ENCODE peak calls at places on chromosomes 6 and 20, in nine cellular contexts. O is uterus; W is aorta; G is heart right ventricle; S is cardiac muscle cell; D is PC-3; Z is psoas muscle; K is kidney; I is naive thymus-derived CD4-positive, alpha-beta T cell. Y is an unnamed sample.

GRCh38 chr6:148624025-148624424 is 122.8 kb upstream of the UST start:
- DNase-seq in D (no peak), G (no peak), Z (no peak), S (no peak), I (no peak), K (no peak), O (no peak), W (no peak), Y (no peak)

GRCh38 chr6:31842056-31842455 is 14.5 kb downstream of the HSPA1B start:
- DNase-seq in K (peak; percentile 10), W (no peak), G (no peak), Z (no peak), S (no peak), I (no peak), D (no peak), O (no peak), Y (no peak)

GRCh38 chr6:155388546-155388945 is 67.1 kb downstream of the NOX3 start:
- DNase-seq in G (no peak), D (no peak), Z (no peak), O (no peak), W (no peak), K (no peak), S (no peak), I (no peak), Y (no peak)

GRCh38 chr6:142537612-142538478 is 236.0 kb downstream of the ADGRG6 start:
- DNase-seq in K (no peak), O (no peak), W (no peak), D (peak; percentile 52), S (peak; percentile 52), G (no peak), Z (no peak), I (no peak), Y (no peak)

GRCh38 chr6:106377061-106377540 is 16.6 kb downstream of the CRYBG1 start:
- DNase-seq in Z (no peak), O (no peak), D (peak; percentile 75), I (no peak), K (no peak), G (no peak), W (no peak), S (no peak), Y (no peak)

GRCh38 chr6:111122458-111123286 is 35.4 kb downstream of the SLC16A10 start:
- DNase-seq in K (no peak), D (no peak), O (no peak), S (no peak), G (no peak), I (no peak), W (no peak), Z (no peak), Y (no peak)

GRCh38 chr20:25039697-25040437 is 18.1 kb downstream of the ACSS1 start:
- DNase-seq in S (peak; percentile 96), W (peak; percentile 86), Z (peak; percentile 97), G (peak; percentile 83), I (no peak), K (peak; percentile 85), D (peak; percentile 79), O (peak; percentile 92), Y (peak; percentile 85)

GRCh38 chr6:11607381-11607780 is 69.8 kb downstream of the TMEM170B start:
- DNase-seq in I (no peak), S (peak; percentile 62), G (no peak), D (no peak), Z (no peak), W (peak; percentile 56), K (no peak), O (no peak), Y (no peak)

GRCh38 chr6:38160831-38161230 is 341.3 kb downstream of the ZFAND3 start:
- DNase-seq in D (no peak), Z (peak; percentile 47), K (no peak), G (no peak), I (no peak), S (no peak), W (no peak), O (no peak), Y (no peak)

GRCh38 chr20:24798930-24799705 is 150.0 kb upstream of the CST7 start:
- DNase-seq in I (no peak), K (no peak), O (no peak), Z (peak; percentile 15), S (no peak), W (no peak), G (no peak), D (no peak), Y (peak; percentile 9)

GRCh38 chr20:25040438-25040831 is 17.5 kb downstream of the ACSS1 start:
- DNase-seq in I (no peak), G (no peak), O (peak; percentile 79), Z (no peak), S (peak; percentile 94), K (no peak), W (peak; percentile 68), D (peak; percentile 45), Y (peak; percentile 69)

GRCh38 chr6:47105469-47106188 is 63.5 kb upstream of the ADGRF1 start:
- DNase-seq in O (no peak), D (no peak), G (no peak), W (no peak), S (no peak), I (no peak), K (no peak), Z (no peak), Y (no peak)

GRCh38 chr6:40563111-40563510 is 24.1 kb downstream of the LRFN2 start:
- DNase-seq in Z (no peak), W (no peak), G (no peak), I (no peak), O (no peak), K (no peak), D (no peak), S (no peak), Y (no peak)

GRCh38 chr20:30985386-30985785 is 272.1 kb upstream of the DEFB115 start:
- DNase-seq in K (peak; percentile 42), O (no peak), Z (peak; percentile 15), G (no peak), W (no peak), S (no peak), I (no peak), D (no peak), Y (peak; percentile 12)

GRCh38 chr6:146543211-146543939 is at the start of gene RAB32:
- DNase-seq in O (peak; percentile 90), Z (peak; percentile 95), D (peak; percentile 88), G (peak; percentile 94), I (no peak), S (peak; percentile 98), W (peak; percentile 98), K (peak; percentile 98), Y (peak; percentile 98)

DNA sequence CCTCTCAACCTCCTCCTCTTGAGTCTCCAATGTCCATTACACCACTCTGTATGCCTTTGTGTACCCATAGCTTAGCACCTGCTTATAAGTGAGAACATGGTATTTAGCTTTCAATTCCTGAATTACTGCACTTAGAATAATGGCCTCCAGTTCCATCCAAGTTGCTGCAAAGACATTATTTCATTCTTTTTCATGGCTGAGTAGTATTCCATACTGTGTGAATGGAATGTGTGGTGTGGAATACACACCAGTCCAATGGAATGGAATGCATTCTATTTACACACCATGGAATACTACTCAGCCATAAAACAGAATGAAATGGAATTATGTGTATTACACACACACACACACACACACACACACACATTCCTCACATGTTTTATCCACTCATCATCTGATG is 116.1 kb downstream of the BACH2 start:
- DNase-seq in W (no peak), D (no peak), I (no peak), K (no peak), O (no peak), Z (no peak), S (no peak), G (no peak), Y (no peak)
- H3K4me1 ChIP-seq in W (peaks cover 11% of the 10 kb centered on the region), D (no peaks in the 10 kb centered on the region), I (no peaks in the 10 kb centered on the region), K (peaks cover 13% of the 10 kb centered on the region), O (no peaks in the 10 kb centered on the region), Z (peaks cover 49% of the 10 kb centered on the region), S (peaks cover 51% of the 10 kb centered on the region), G (no peaks in the 10 kb centered on the region), Y (peaks cover 47% of the 10 kb centered on the region)

DNA sequence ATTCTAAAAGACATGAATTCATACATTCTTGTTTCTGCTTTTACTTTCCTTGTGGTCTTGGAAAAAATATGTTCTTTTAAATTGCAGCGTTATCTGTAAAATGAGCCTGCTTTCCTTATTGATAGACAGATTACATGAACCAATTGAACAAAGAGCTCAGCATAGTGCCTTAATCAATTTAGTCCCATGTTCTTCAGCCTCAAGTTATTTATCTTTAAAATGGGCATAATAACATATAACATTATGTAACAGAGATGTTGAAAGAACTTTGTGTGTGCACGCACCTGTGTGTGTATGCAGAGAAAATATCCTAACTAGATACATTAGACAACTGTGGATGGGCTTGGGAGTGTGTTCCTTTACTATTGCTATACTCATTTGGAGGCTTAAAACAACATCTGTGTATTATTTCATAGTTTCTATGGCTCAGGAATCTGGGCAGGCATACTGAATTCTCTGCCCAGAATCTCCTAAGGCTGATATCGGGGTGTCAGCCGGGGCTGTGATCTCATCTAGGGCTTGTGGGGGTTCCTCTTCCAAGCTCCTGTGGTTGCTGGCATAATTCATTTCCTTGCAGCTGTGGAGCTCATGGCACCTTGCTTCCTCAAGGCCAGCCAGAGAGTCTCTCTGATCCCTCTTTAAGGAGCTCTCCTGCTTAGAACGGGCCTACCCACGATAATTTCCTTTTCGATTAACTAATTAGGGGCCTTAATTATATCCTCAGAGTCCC is 194.1 kb downstream of the ARID1B start:
- DNase-seq in Z (no peak), O (no peak), G (no peak), S (peak; percentile 46), I (no peak), W (no peak), D (no peak), K (no peak), Y (no peak)
- H3K4me1 ChIP-seq in Z (peaks cover 71% of the 10 kb centered on the region), O (no peaks in the 10 kb centered on the region), G (no peaks in the 10 kb centered on the region), S (peaks cover 14% of the 10 kb centered on the region), I (no peaks in the 10 kb centered on the region), W (peaks cover 5% of the 10 kb centered on the region), D (no peaks in the 10 kb centered on the region), K (peaks cover 11% of the 10 kb centered on the region), Y (peaks cover 40% of the 10 kb centered on the region)

GRCh38 chr6:61835214-61835613 is 450.8 kb downstream of the KHDRBS2 start:
- DNase-seq in O (no peak), G (no peak), K (no peak), I (no peak), S (no peak), D (no peak), Z (no peak), W (no peak), Y (no peak)
- H3K4me1 ChIP-seq in O (no peaks in the 10 kb centered on the region), G (no peaks in the 10 kb centered on the region), K (no peaks in the 10 kb centered on the region), I (no peaks in the 10 kb centered on the region), S (no peaks in the 10 kb centered on the region), D (no peaks in the 10 kb centered on the region), Z (no peaks in the 10 kb centered on the region), W (no peaks in the 10 kb centered on the region), Y (no peaks in the 10 kb centered on the region)

DNA sequence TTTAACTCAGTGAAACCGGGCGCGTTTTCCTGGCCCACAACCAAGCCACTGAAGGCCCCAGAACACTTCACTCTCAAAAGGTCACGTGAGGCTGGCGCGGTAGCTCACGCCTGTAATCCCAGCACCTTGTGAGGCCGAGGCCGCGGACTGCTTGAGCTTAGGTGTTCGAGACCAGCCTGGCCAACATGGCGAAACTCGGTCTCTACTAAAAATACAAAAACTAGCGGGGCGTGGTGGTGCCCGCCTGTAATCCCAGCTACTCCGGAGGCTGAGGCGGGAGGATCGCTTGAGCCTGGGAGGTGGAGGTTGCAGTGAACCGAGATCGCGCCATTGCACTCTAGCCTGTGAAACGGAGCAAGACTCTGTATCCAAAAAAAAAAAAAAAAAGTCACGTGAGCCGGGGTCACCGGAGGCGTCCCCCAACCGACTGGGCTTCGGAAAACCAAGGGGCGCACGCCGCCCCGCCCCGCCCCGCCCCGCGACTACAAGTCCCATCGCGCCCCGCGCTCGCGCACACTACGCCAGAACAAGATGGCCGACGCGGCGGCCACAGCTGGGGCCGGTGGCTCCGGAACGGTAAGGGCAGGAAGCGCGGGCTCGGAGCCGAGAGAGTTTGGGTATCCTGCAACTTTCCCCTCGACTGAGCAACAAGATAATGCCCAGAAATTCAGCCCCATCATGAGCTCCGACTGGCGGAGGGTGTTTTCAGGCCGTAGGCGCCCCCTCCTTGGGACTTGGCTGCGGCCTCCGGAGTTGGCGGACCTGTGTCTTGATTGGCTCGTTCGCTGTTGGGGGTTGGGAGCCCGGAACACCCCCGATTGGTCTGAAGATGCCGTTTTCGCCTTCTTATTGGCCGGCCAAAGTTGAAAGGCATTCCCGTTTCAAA is at the start of gene TAF8:
- DNase-seq in K (peak; percentile 97), W (peak; percentile 95), I (peak; percentile 89), O (peak; percentile 92), S (peak; percentile 98), G (peak; percentile 91), D (peak; percentile 88), Z (peak; percentile 95), Y (peak; percentile 95)
- H3K4me1 ChIP-seq in K (peaks cover 42% of the 10 kb centered on the region), W (no peaks in the 10 kb centered on the region), I (peaks cover 26% of the 10 kb centered on the region), O (peaks cover 20% of the 10 kb centered on the region), S (peaks cover 17% of the 10 kb centered on the region), G (peaks cover 16% of the 10 kb centered on the region), D (peaks cover 24% of the 10 kb centered on the region), Z (peaks cover 38% of the 10 kb centered on the region), Y (peaks cover 54% of the 10 kb centered on the region)

Y was measured in lower lobe of right lung.